ENCODE peak calls at places on chromosome 19, in four cellular contexts. E, L, F and M are unnamed samples.

GRCh38 chr19:41000310-41000737 is 9.2 kb downstream of the CYP2B6 start:
- DNase-seq in F (no peak), E (no peak), L (no peak), M (no peak)

GRCh38 chr19:3375221-3376088 is 9.1 kb downstream of the NFIC start:
- DNase-seq in F (no peak), E (no peak), L (peak), M (peak)

GRCh38 chr19:51368366-51369282 is at the start of gene CLDND2:
- DNase-seq in L (no peak), F (no peak), E (peak), M (no peak)

GRCh38 chr19:15595069-15595468 is 19.9 kb upstream of the CYP4F8 start:
- DNase-seq in L (no peak), E (no peak), F (no peak), M (no peak)

GRCh38 chr19:8224394-8225145 is 15.4 kb downstream of the CERS4 start:
- DNase-seq in F (no peak), E (no peak), L (no peak), M (peak)

GRCh38 chr19:48315712-48316111 is 9.6 kb upstream of the EMP3 start:
- DNase-seq in E (no peak), F (no peak), L (no peak), M (no peak)

GRCh38 chr19:33063356-33064116 is 1.2 kb downstream of the RHPN2 start:
- DNase-seq in L (no peak), E (peak), F (no peak), M (no peak)

GRCh38 chr19:14182481-14182880 is 23.5 kb downstream of the ADGRL1 start:
- DNase-seq in E (no peak), F (no peak), L (no peak), M (no peak)

GRCh38 chr19:35775046-35775297 is 392 bp upstream of the ARHGAP33 start:
- DNase-seq in E (no peak), F (no peak), L (no peak), M (no peak)

GRCh38 chr19:34217952-34218817 is 36.2 kb upstream of the GARRE1 start:
- DNase-seq in L (no peak), E (no peak), F (peak), M (peak)

GRCh38 chr19:13160557-13160956 is 10.3 kb downstream of the IER2 start:
- DNase-seq in F (no peak), E (no peak), L (no peak), M (no peak)

GRCh38 chr19:8304841-8305621 is 3.1 kb downstream of the CD320 start:
- DNase-seq in F (no peak), E (peak), L (peak), M (peak)

GRCh38 chr19:35349614-35350521 is 2.2 kb downstream of the FFAR1 start:
- DNase-seq in F (no peak), E (peak), L (peak), M (no peak)

GRCh38 chr19:30228113-30228725 is 144.0 kb upstream of the ZNF536 start:
- DNase-seq in F (no peak), E (no peak), L (no peak), M (no peak)

GRCh38 chr19:35304036-35304435 is 12.1 kb downstream of the MAG start:
- DNase-seq in L (no peak), E (no peak), F (no peak), M (no peak)

GRCh38 chr19:56162258-56162657 is 13.6 kb upstream of the GALP start:
- DNase-seq in F (no peak), L (no peak), E (no peak), M (no peak)

GRCh38 chr19:46413262-46414031 is at the start of gene CCDC8:
- DNase-seq in L (peak), F (no peak), E (no peak), M (peak)

GRCh38 chr19:35026418-35026817 is 3.9 kb upstream of the SCN1B start:
- DNase-seq in F (no peak), E (no peak), L (no peak), M (no peak)

GRCh38 chr19:32902448-32902847 is 32.9 kb upstream of the SLC7A9 start:
- DNase-seq in F (no peak), L (no peak), E (no peak), M (no peak)

GRCh38 chr19:2579678-2580280 is 103.9 kb downstream of the GADD45B start:
- DNase-seq in E (no peak), F (no peak), L (peak), M (no peak)

GRCh38 chr19:2722541-2723344 is 1.6 kb upstream of the DIRAS1 start:
- DNase-seq in F (no peak), L (peak), E (no peak), M (peak)

GRCh38 chr19:43598445-43599240 is 2.2 kb downstream of the ZNF576 start:
- DNase-seq in L (no peak), F (no peak), E (no peak), M (no peak)

GRCh38 chr19:30696514-30696913 is 324.3 kb downstream of the ZNF536 start:
- DNase-seq in L (peak), F (no peak), E (peak), M (no peak)

GRCh38 chr19:38012944-38013343 is 105.9 kb downstream of the SIPA1L3 start:
- DNase-seq in E (no peak), F (no peak), L (no peak), M (no peak)

GRCh38 chr19:30228726-30229523 is 143.3 kb upstream of the ZNF536 start:
- DNase-seq in F (no peak), E (no peak), L (no peak), M (no peak)

GRCh38 chr19:11674067-11674492 is 64.7 kb downstream of the ZNF823 start:
- DNase-seq in E (no peak), L (no peak), F (no peak), M (no peak)

GRCh38 chr19:14401468-14401867 is 17.7 kb downstream of the DDX39A start:
- DNase-seq in E (no peak), F (no peak), L (no peak), M (no peak)